ENCODE peak calls at places on chromosome 6, in eight cellular contexts. One of them, this sample, is unnamed.

GRCh38 chr6:431986-432385 is 40.4 kb downstream of the IRF4 start:
- DNase-seq in PC-9: no peak
- DNase-seq in left ventricle myocardium inferior: no peak
- DNase-seq in transverse colon: no peak
- DNase-seq in HFFc6: no peak
- DNase-seq in aorta: no peak
- DNase-seq in keratinocyte: no peak
- DNase-seq in tibial artery: no peak
- DNase-seq in this sample: no peak

GRCh38 chr6:82331031-82331773 is 32.4 kb upstream of the TPBG start:
- DNase-seq in aorta: no peak
- DNase-seq in left ventricle myocardium inferior: no peak
- DNase-seq in tibial artery: no peak
- DNase-seq in PC-9: peak
- DNase-seq in transverse colon: no peak
- DNase-seq in HFFc6: peak
- DNase-seq in keratinocyte: peak
- DNase-seq in this sample: no peak

GRCh38 chr6:134594881-134595280 is 277.0 kb upstream of the SGK1 start:
- DNase-seq in tibial artery: no peak
- DNase-seq in transverse colon: no peak
- DNase-seq in left ventricle myocardium inferior: no peak
- DNase-seq in keratinocyte: no peak
- DNase-seq in aorta: no peak
- DNase-seq in HFFc6: no peak
- DNase-seq in PC-9: no peak
- DNase-seq in this sample: no peak

GRCh38 chr6:36618366-36619355 is 24.5 kb downstream of the SRSF3 start:
- DNase-seq in PC-9: no peak
- DNase-seq in aorta: no peak
- DNase-seq in left ventricle myocardium inferior: no peak
- DNase-seq in HFFc6: no peak
- DNase-seq in keratinocyte: no peak
- DNase-seq in tibial artery: peak
- DNase-seq in transverse colon: peak
- DNase-seq in this sample: no peak

GRCh38 chr6:33710296-33711121 is 991 bp downstream of the UQCC2 start:
- DNase-seq in PC-9: no peak
- DNase-seq in HFFc6: no peak
- DNase-seq in keratinocyte: no peak
- DNase-seq in aorta: no peak
- DNase-seq in tibial artery: no peak
- DNase-seq in transverse colon: no peak
- DNase-seq in left ventricle myocardium inferior: no peak
- DNase-seq in this sample: no peak

GRCh38 chr6:169175360-169175887 is 78.2 kb downstream of the THBS2 start:
- DNase-seq in transverse colon: no peak
- DNase-seq in HFFc6: no peak
- DNase-seq in tibial artery: no peak
- DNase-seq in aorta: no peak
- DNase-seq in left ventricle myocardium inferior: no peak
- DNase-seq in PC-9: no peak
- DNase-seq in keratinocyte: no peak
- DNase-seq in this sample: no peak

GRCh38 chr6:89339565-89339964 is 13.0 kb downstream of the UBE2J1 start:
- DNase-seq in aorta: no peak
- DNase-seq in PC-9: no peak
- DNase-seq in tibial artery: no peak
- DNase-seq in left ventricle myocardium inferior: no peak
- DNase-seq in keratinocyte: no peak
- DNase-seq in transverse colon: no peak
- DNase-seq in HFFc6: no peak
- DNase-seq in this sample: no peak

GRCh38 chr6:149855040-149855654 is 9.0 kb downstream of the LRP11 start:
- DNase-seq in transverse colon: no peak
- DNase-seq in tibial artery: no peak
- DNase-seq in aorta: no peak
- DNase-seq in PC-9: peak
- DNase-seq in keratinocyte: no peak
- DNase-seq in left ventricle myocardium inferior: no peak
- DNase-seq in HFFc6: peak
- DNase-seq in this sample: no peak

GRCh38 chr6:17219098-17219497 is 62.1 kb upstream of the RBM24 start:
- DNase-seq in PC-9: no peak
- DNase-seq in keratinocyte: no peak
- DNase-seq in left ventricle myocardium inferior: no peak
- DNase-seq in aorta: no peak
- DNase-seq in HFFc6: no peak
- DNase-seq in transverse colon: no peak
- DNase-seq in tibial artery: no peak
- DNase-seq in this sample: no peak

GRCh38 chr6:166025149-166025898 is 142.3 kb downstream of the TBXT start:
- DNase-seq in PC-9: no peak
- DNase-seq in HFFc6: peak
- DNase-seq in transverse colon: no peak
- DNase-seq in tibial artery: no peak
- DNase-seq in aorta: no peak
- DNase-seq in keratinocyte: no peak
- DNase-seq in left ventricle myocardium inferior: peak
- DNase-seq in this sample: no peak

GRCh38 chr6:10351678-10352220 is 63.1 kb downstream of the TFAP2A start:
- DNase-seq in left ventricle myocardium inferior: no peak
- DNase-seq in keratinocyte: no peak
- DNase-seq in tibial artery: no peak
- DNase-seq in PC-9: no peak
- DNase-seq in transverse colon: no peak
- DNase-seq in aorta: no peak
- DNase-seq in HFFc6: no peak
- DNase-seq in this sample: no peak

GRCh38 chr6:13404115-13404891 is 76.0 kb upstream of the TBC1D7 start:
- DNase-seq in keratinocyte: no peak
- DNase-seq in transverse colon: no peak
- DNase-seq in tibial artery: no peak
- DNase-seq in aorta: no peak
- DNase-seq in PC-9: no peak
- DNase-seq in HFFc6: peak
- DNase-seq in left ventricle myocardium inferior: no peak
- DNase-seq in this sample: no peak

GRCh38 chr6:34919651-34920050 is 30.6 kb downstream of the ANKS1A start:
- DNase-seq in keratinocyte: no peak
- DNase-seq in tibial artery: no peak
- DNase-seq in transverse colon: no peak
- DNase-seq in HFFc6: peak
- DNase-seq in left ventricle myocardium inferior: no peak
- DNase-seq in PC-9: no peak
- DNase-seq in aorta: no peak
- DNase-seq in this sample: no peak

GRCh38 chr6:7672066-7673062 is 53.5 kb upstream of the BMP6 start:
- DNase-seq in HFFc6: no peak
- DNase-seq in transverse colon: no peak
- DNase-seq in keratinocyte: no peak
- DNase-seq in aorta: no peak
- DNase-seq in left ventricle myocardium inferior: no peak
- DNase-seq in PC-9: no peak
- DNase-seq in tibial artery: no peak
- DNase-seq in this sample: no peak

GRCh38 chr6:111677186-111677990 is 71.7 kb upstream of the TRAF3IP2 start:
- DNase-seq in left ventricle myocardium inferior: no peak
- DNase-seq in keratinocyte: no peak
- DNase-seq in transverse colon: no peak
- DNase-seq in PC-9: no peak
- DNase-seq in tibial artery: no peak
- DNase-seq in aorta: no peak
- DNase-seq in HFFc6: no peak
- DNase-seq in this sample: no peak

This sample was measured in prostate gland.